ENCODE peak calls at places on chromosome 21, in six cellular contexts. One of them, this sample, is unnamed.

GRCh38 chr21:43658094-43658725 is 1.1 kb downstream of the HSF2BP start:
- DNase-seq in endothelial cell of umbilical vein: no peak
- DNase-seq in stimulated activated CD4-positive, alpha-beta T cell treated with anti-CD3 and anti-CD28 coated beads, Interleukin-1b, Interleukin-23, amount 100 ng/mL, for 4 hours: no peak
- DNase-seq in keratinocyte: no peak
- DNase-seq in neuronal stem cell: no peak
- DNase-seq in 8988T: no peak
- DNase-seq in this sample: no peak

GRCh38 chr21:38740131-38740530 is 65.6 kb upstream of the ETS2 start:
- DNase-seq in stimulated activated CD4-positive, alpha-beta T cell treated with anti-CD3 and anti-CD28 coated beads, Interleukin-1b, Interleukin-23, amount 100 ng/mL, for 4 hours: no peak
- DNase-seq in endothelial cell of umbilical vein: no peak
- DNase-seq in 8988T: no peak
- DNase-seq in keratinocyte: no peak
- DNase-seq in neuronal stem cell: no peak
- DNase-seq in this sample: no peak

GRCh38 chr21:41967708-41968107 is 13.9 kb upstream of the C2CD2 start:
- DNase-seq in neuronal stem cell: no peak
- DNase-seq in keratinocyte: no peak
- DNase-seq in endothelial cell of umbilical vein: no peak
- DNase-seq in stimulated activated CD4-positive, alpha-beta T cell treated with anti-CD3 and anti-CD28 coated beads, Interleukin-1b, Interleukin-23, amount 100 ng/mL, for 4 hours: no peak
- DNase-seq in 8988T: no peak
- DNase-seq in this sample: no peak

GRCh38 chr21:44985441-44986401 is 45.9 kb downstream of the SLX9 start:
- DNase-seq in 8988T: no peak
- DNase-seq in keratinocyte: no peak
- DNase-seq in neuronal stem cell: no peak
- DNase-seq in stimulated activated CD4-positive, alpha-beta T cell treated with anti-CD3 and anti-CD28 coated beads, Interleukin-1b, Interleukin-23, amount 100 ng/mL, for 4 hours: no peak
- DNase-seq in endothelial cell of umbilical vein: no peak
- DNase-seq in this sample: no peak

GRCh38 chr21:30257773-30258172 is 25.0 kb downstream of the KRTAP24-1 start:
- DNase-seq in neuronal stem cell: peak; percentile 26
- DNase-seq in 8988T: no peak
- DNase-seq in stimulated activated CD4-positive, alpha-beta T cell treated with anti-CD3 and anti-CD28 coated beads, Interleukin-1b, Interleukin-23, amount 100 ng/mL, for 4 hours: no peak
- DNase-seq in endothelial cell of umbilical vein: no peak
- DNase-seq in keratinocyte: no peak
- DNase-seq in this sample: no peak

GRCh38 chr21:31576428-31576827 is 83.1 kb upstream of the SOD1 start:
- DNase-seq in neuronal stem cell: no peak
- DNase-seq in endothelial cell of umbilical vein: no peak
- DNase-seq in keratinocyte: no peak
- DNase-seq in 8988T: no peak
- DNase-seq in stimulated activated CD4-positive, alpha-beta T cell treated with anti-CD3 and anti-CD28 coated beads, Interleukin-1b, Interleukin-23, amount 100 ng/mL, for 4 hours: no peak
- DNase-seq in this sample: no peak

GRCh38 chr21:32698971-32699693 is 28.7 kb downstream of the SYNJ1 start:
- DNase-seq in 8988T: no peak
- DNase-seq in endothelial cell of umbilical vein: peak; percentile 61
- DNase-seq in keratinocyte: no peak
- DNase-seq in neuronal stem cell: no peak
- DNase-seq in stimulated activated CD4-positive, alpha-beta T cell treated with anti-CD3 and anti-CD28 coated beads, Interleukin-1b, Interleukin-23, amount 100 ng/mL, for 4 hours: no peak
- DNase-seq in this sample: no peak

GRCh38 chr21:42440187-42440792 is 36.6 kb downstream of the UBASH3A start:
- DNase-seq in 8988T: no peak
- DNase-seq in stimulated activated CD4-positive, alpha-beta T cell treated with anti-CD3 and anti-CD28 coated beads, Interleukin-1b, Interleukin-23, amount 100 ng/mL, for 4 hours: no peak
- DNase-seq in endothelial cell of umbilical vein: no peak
- DNase-seq in neuronal stem cell: no peak
- DNase-seq in keratinocyte: no peak
- DNase-seq in this sample: peak; percentile 73

GRCh38 chr21:14916676-14917141 is 148.1 kb downstream of the NRIP1 start:
- DNase-seq in keratinocyte: no peak
- DNase-seq in endothelial cell of umbilical vein: no peak
- DNase-seq in neuronal stem cell: no peak
- DNase-seq in stimulated activated CD4-positive, alpha-beta T cell treated with anti-CD3 and anti-CD28 coated beads, Interleukin-1b, Interleukin-23, amount 100 ng/mL, for 4 hours: no peak
- DNase-seq in 8988T: no peak
- DNase-seq in this sample: no peak

GRCh38 chr21:45888361-45889009 is 93.1 kb upstream of the COL6A1 start:
- DNase-seq in neuronal stem cell: no peak
- DNase-seq in endothelial cell of umbilical vein: no peak
- DNase-seq in 8988T: no peak
- DNase-seq in keratinocyte: no peak
- DNase-seq in stimulated activated CD4-positive, alpha-beta T cell treated with anti-CD3 and anti-CD28 coated beads, Interleukin-1b, Interleukin-23, amount 100 ng/mL, for 4 hours: no peak
- DNase-seq in this sample: no peak